ENCODE peak calls at places on chromosomes 5 and 9, in eight cellular contexts. One of them, this sample, is unnamed.

GRCh38 chr5:50995285-50995942 is 329.0 kb downstream of the PARP8 start:
- DNase-seq in hepatocyte: no peak
- DNase-seq in PC-3: peak
- DNase-seq in OCI-LY7: no peak
- DNase-seq in neural progenitor cell: no peak
- DNase-seq in GM23338: peak
- DNase-seq in SK-N-SH: no peak
- DNase-seq in GM23248: no peak
- DNase-seq in this sample: no peak

GRCh38 chr9:69476016-69476415 is 151.0 kb downstream of the ENTREP1 start:
- DNase-seq in SK-N-SH: no peak
- DNase-seq in GM23338: no peak
- DNase-seq in neural progenitor cell: no peak
- DNase-seq in hepatocyte: no peak
- DNase-seq in PC-3: no peak
- DNase-seq in OCI-LY7: no peak
- DNase-seq in GM23248: no peak
- DNase-seq in this sample: no peak

GRCh38 chr5:73999306-73999705 is 373.3 kb downstream of the ARHGEF28 start:
- DNase-seq in SK-N-SH: no peak
- DNase-seq in GM23338: no peak
- DNase-seq in hepatocyte: no peak
- DNase-seq in GM23248: no peak
- DNase-seq in OCI-LY7: no peak
- DNase-seq in neural progenitor cell: no peak
- DNase-seq in PC-3: no peak
- DNase-seq in this sample: no peak

GRCh38 chr9:37511006-37511714 is 25.4 kb downstream of the POLR1E start:
- DNase-seq in neural progenitor cell: peak
- DNase-seq in PC-3: peak
- DNase-seq in GM23248: peak
- DNase-seq in hepatocyte: peak
- DNase-seq in OCI-LY7: peak
- DNase-seq in SK-N-SH: peak
- DNase-seq in GM23338: peak
- DNase-seq in this sample: peak

GRCh38 chr5:10599828-10600227 is 36.0 kb downstream of the ANKRD33B start:
- DNase-seq in GM23338: no peak
- DNase-seq in OCI-LY7: no peak
- DNase-seq in GM23248: peak
- DNase-seq in hepatocyte: no peak
- DNase-seq in neural progenitor cell: no peak
- DNase-seq in PC-3: peak
- DNase-seq in SK-N-SH: no peak
- DNase-seq in this sample: no peak

GRCh38 chr9:120925535-120926396 is 830 bp downstream of the TRAF1 start:
- DNase-seq in GM23338: no peak
- DNase-seq in GM23248: peak
- DNase-seq in hepatocyte: peak
- DNase-seq in PC-3: peak
- DNase-seq in OCI-LY7: peak
- DNase-seq in SK-N-SH: no peak
- DNase-seq in neural progenitor cell: no peak
- DNase-seq in this sample: no peak

GRCh38 chr9:112555844-112556482 is 69.3 kb downstream of the KIAA1958 start:
- DNase-seq in GM23338: no peak
- DNase-seq in neural progenitor cell: no peak
- DNase-seq in hepatocyte: peak
- DNase-seq in GM23248: no peak
- DNase-seq in SK-N-SH: no peak
- DNase-seq in OCI-LY7: no peak
- DNase-seq in PC-3: peak
- DNase-seq in this sample: no peak

GRCh38 chr9:8338249-8338721 is 538.7 kb upstream of the DMAC1 start:
- DNase-seq in SK-N-SH: no peak
- DNase-seq in PC-3: no peak
- DNase-seq in neural progenitor cell: no peak
- DNase-seq in GM23338: no peak
- DNase-seq in OCI-LY7: no peak
- DNase-seq in hepatocyte: peak
- DNase-seq in GM23248: no peak
- DNase-seq in this sample: no peak

GRCh38 chr9:17611921-17612320 is 33.1 kb downstream of the SH3GL2 start:
- DNase-seq in GM23338: no peak
- DNase-seq in OCI-LY7: no peak
- DNase-seq in SK-N-SH: no peak
- DNase-seq in hepatocyte: no peak
- DNase-seq in GM23248: no peak
- DNase-seq in neural progenitor cell: no peak
- DNase-seq in PC-3: no peak
- DNase-seq in this sample: no peak

GRCh38 chr9:83649080-83649479 is 26.1 kb downstream of the IDNK start:
- DNase-seq in neural progenitor cell: peak
- DNase-seq in SK-N-SH: peak
- DNase-seq in GM23248: peak
- DNase-seq in GM23338: peak
- DNase-seq in hepatocyte: peak
- DNase-seq in OCI-LY7: peak
- DNase-seq in PC-3: peak
- DNase-seq in this sample: peak

GRCh38 chr5:151051931-151052608 is 28.8 kb downstream of the TNIP1 start:
- DNase-seq in PC-3: no peak
- DNase-seq in neural progenitor cell: no peak
- DNase-seq in GM23338: no peak
- DNase-seq in SK-N-SH: no peak
- DNase-seq in hepatocyte: no peak
- DNase-seq in GM23248: no peak
- DNase-seq in OCI-LY7: no peak
- DNase-seq in this sample: no peak

GRCh38 chr9:111040494-111040893 is 2.2 kb upstream of the LPAR1 start:
- DNase-seq in GM23338: no peak
- DNase-seq in hepatocyte: no peak
- DNase-seq in neural progenitor cell: no peak
- DNase-seq in OCI-LY7: no peak
- DNase-seq in SK-N-SH: no peak
- DNase-seq in GM23248: no peak
- DNase-seq in PC-3: peak
- DNase-seq in this sample: no peak

GRCh38 chr5:181205402-181205734 is 372 bp upstream of the TRIM7 start:
- DNase-seq in PC-3: no peak
- DNase-seq in OCI-LY7: no peak
- DNase-seq in neural progenitor cell: no peak
- DNase-seq in GM23338: no peak
- DNase-seq in hepatocyte: no peak
- DNase-seq in SK-N-SH: no peak
- DNase-seq in GM23248: no peak
- DNase-seq in this sample: no peak

GRCh38 chr5:181203093-181203711 is 1.8 kb downstream of the TRIM7 start:
- DNase-seq in GM23338: peak
- DNase-seq in OCI-LY7: no peak
- DNase-seq in SK-N-SH: no peak
- DNase-seq in GM23248: peak
- DNase-seq in hepatocyte: no peak
- DNase-seq in neural progenitor cell: no peak
- DNase-seq in PC-3: no peak
- DNase-seq in this sample: no peak

GRCh38 chr5:181205735-181206401 is 872 bp upstream of the TRIM7 start:
- DNase-seq in GM23248: no peak
- DNase-seq in SK-N-SH: no peak
- DNase-seq in PC-3: no peak
- DNase-seq in hepatocyte: peak
- DNase-seq in neural progenitor cell: peak
- DNase-seq in GM23338: no peak
- DNase-seq in OCI-LY7: no peak
- DNase-seq in this sample: no peak

GRCh38 chr5:181204561-181205401 is at the start of gene TRIM7:
- DNase-seq in neural progenitor cell: peak
- DNase-seq in GM23338: peak
- DNase-seq in PC-3: peak
- DNase-seq in GM23248: peak
- DNase-seq in hepatocyte: peak
- DNase-seq in SK-N-SH: peak
- DNase-seq in OCI-LY7: no peak
- DNase-seq in this sample: no peak

GRCh38 chr5:181203842-181204560 is 995 bp downstream of the TRIM7 start:
- DNase-seq in hepatocyte: no peak
- DNase-seq in GM23338: peak
- DNase-seq in neural progenitor cell: peak
- DNase-seq in SK-N-SH: peak
- DNase-seq in GM23248: peak
- DNase-seq in OCI-LY7: no peak
- DNase-seq in PC-3: no peak
- DNase-seq in this sample: no peak
- TF ChIP-seq EZH2phosphoT487 in hepatocyte: no peak
- TF ChIP-seq EZH2phosphoT487 in GM23338: peak
- TF ChIP-seq EZH2phosphoT487 in neural progenitor cell: peak
- TF ChIP-seq EZH2phosphoT487 in SK-N-SH: no peak
- TF ChIP-seq EZH2phosphoT487 in GM23248: no peak
- TF ChIP-seq EZH2phosphoT487 in OCI-LY7: no peak
- TF ChIP-seq EZH2phosphoT487 in PC-3: no peak
- TF ChIP-seq EZH2phosphoT487 in this sample: no peak

GRCh38 chr9:105390901-105391300 is 56.9 kb upstream of the FSD1L start:
- DNase-seq in neural progenitor cell: no peak
- DNase-seq in OCI-LY7: no peak
- DNase-seq in SK-N-SH: no peak
- DNase-seq in PC-3: no peak
- DNase-seq in GM23248: no peak
- DNase-seq in GM23338: no peak
- DNase-seq in hepatocyte: no peak
- DNase-seq in this sample: no peak

GRCh38 chr9:105389789-105390188 is 58.0 kb upstream of the FSD1L start:
- DNase-seq in hepatocyte: no peak
- DNase-seq in neural progenitor cell: peak
- DNase-seq in PC-3: no peak
- DNase-seq in SK-N-SH: no peak
- DNase-seq in GM23338: peak
- DNase-seq in OCI-LY7: no peak
- DNase-seq in GM23248: no peak
- DNase-seq in this sample: no peak

DNA sequence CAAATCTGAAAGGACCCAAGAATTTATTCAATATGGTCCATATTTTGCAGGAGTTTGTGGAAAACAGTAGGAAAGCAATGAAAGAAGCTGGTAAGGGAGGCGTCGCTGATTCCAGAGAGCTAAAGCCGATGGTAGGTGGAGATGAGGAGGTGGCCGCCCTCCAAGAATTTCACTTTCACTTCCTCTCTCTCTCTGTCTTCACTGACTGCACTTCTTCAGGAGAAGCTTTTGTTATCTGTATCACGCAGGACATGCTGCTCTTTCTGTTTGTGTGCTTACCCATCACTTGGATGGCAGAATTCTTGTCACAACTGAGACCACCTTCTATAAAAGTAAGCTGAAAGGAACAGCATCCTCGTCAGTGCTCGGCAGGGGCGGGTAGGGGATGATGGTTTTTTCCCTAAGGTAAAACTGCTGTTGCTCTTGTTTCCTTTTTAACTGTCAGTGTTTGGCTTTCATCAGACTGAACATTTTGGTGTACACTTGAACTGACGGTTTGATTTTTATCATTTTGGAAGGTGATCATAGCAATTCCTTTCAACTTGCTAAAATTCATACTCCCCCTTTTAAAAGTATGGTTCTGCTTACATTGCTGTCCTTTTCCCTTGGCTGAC is 62.4 kb upstream of the FSD1L start:
- DNase-seq in neural progenitor cell: no peak
- DNase-seq in GM23248: no peak
- DNase-seq in hepatocyte: no peak
- DNase-seq in GM23338: peak
- DNase-seq in OCI-LY7: peak
- DNase-seq in PC-3: no peak
- DNase-seq in SK-N-SH: no peak
- DNase-seq in this sample: no peak
- TF ChIP-seq EZH2phosphoT487 in neural progenitor cell: no peak
- TF ChIP-seq EZH2phosphoT487 in GM23248: no peak
- TF ChIP-seq EZH2phosphoT487 in hepatocyte: no peak
- TF ChIP-seq EZH2phosphoT487 in GM23338: no peak
- TF ChIP-seq EZH2phosphoT487 in OCI-LY7: no peak
- TF ChIP-seq EZH2phosphoT487 in PC-3: no peak
- TF ChIP-seq EZH2phosphoT487 in SK-N-SH: no peak
- TF ChIP-seq EZH2phosphoT487 in this sample: no peak

GRCh38 chr5:97102010-97102470 is 40.4 kb downstream of the LIX1 start:
- DNase-seq in SK-N-SH: no peak
- DNase-seq in neural progenitor cell: peak
- DNase-seq in GM23338: peak
- DNase-seq in PC-3: no peak
- DNase-seq in OCI-LY7: no peak
- DNase-seq in GM23248: no peak
- DNase-seq in hepatocyte: peak
- DNase-seq in this sample: no peak
- TF ChIP-seq EZH2phosphoT487 in SK-N-SH: no peak
- TF ChIP-seq EZH2phosphoT487 in neural progenitor cell: no peak
- TF ChIP-seq EZH2phosphoT487 in GM23338: no peak
- TF ChIP-seq EZH2phosphoT487 in PC-3: no peak
- TF ChIP-seq EZH2phosphoT487 in OCI-LY7: no peak
- TF ChIP-seq EZH2phosphoT487 in GM23248: no peak
- TF ChIP-seq EZH2phosphoT487 in hepatocyte: no peak
- TF ChIP-seq EZH2phosphoT487 in this sample: no peak

DNA sequence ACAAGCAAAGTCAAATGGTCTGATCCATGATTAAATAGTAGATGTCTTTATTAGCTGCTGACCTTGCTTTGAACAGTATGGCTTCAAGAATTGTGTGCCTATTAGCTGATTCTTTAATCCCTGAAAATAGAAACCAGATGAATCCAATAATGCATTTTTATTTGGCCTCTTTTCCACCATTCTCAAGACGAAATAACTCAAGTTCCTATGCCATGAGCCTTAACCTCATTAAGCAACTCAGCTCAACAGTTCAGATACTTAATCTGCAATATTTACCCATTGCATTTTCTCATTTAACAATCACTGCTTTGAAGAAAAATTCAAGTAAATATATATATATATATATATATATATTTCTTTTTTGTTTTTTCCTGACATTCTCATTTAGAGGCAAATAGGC is 588.6 kb upstream of the MEF2C start:
- DNase-seq in neural progenitor cell: no peak
- DNase-seq in GM23338: no peak
- DNase-seq in SK-N-SH: no peak
- DNase-seq in GM23248: peak
- DNase-seq in PC-3: no peak
- DNase-seq in hepatocyte: no peak
- DNase-seq in OCI-LY7: no peak
- DNase-seq in this sample: no peak
- TF ChIP-seq EZH2phosphoT487 in neural progenitor cell: no peak
- TF ChIP-seq EZH2phosphoT487 in GM23338: no peak
- TF ChIP-seq EZH2phosphoT487 in SK-N-SH: no peak
- TF ChIP-seq EZH2phosphoT487 in GM23248: peak
- TF ChIP-seq EZH2phosphoT487 in PC-3: no peak
- TF ChIP-seq EZH2phosphoT487 in hepatocyte: no peak
- TF ChIP-seq EZH2phosphoT487 in OCI-LY7: no peak
- TF ChIP-seq EZH2phosphoT487 in this sample: no peak

This sample was measured in HCT116.